ENCODE peak calls at places on chromosomes 13 and 19, in five cellular contexts. C is A549, P is K562, I is HL-60, Q is SK-N-SH. M is an unnamed sample.

GRCh38 chr13:27293873-27294515 is 23.4 kb downstream of the RASL11A start:
- DNase-seq in I (no peak), C (no peak), Q (no peak), P (no peak), M (no peak)

GRCh38 chr13:43657485-43657884 is 129.3 kb downstream of the ENOX1 start:
- DNase-seq in P (no peak), C (no peak), Q (no peak), I (no peak), M (no peak)

GRCh38 chr13:47033216-47033615 is 136.4 kb upstream of the HTR2A start:
- DNase-seq in C (no peak), Q (no peak), I (no peak), P (peak), M (no peak)

GRCh38 chr13:37995052-37995451 is 125.5 kb upstream of the TRPC4 start:
- DNase-seq in C (no peak), Q (no peak), P (no peak), I (no peak), M (no peak)

GRCh38 chr19:40671404-40671803 is 19.0 kb downstream of the NUMBL start:
- DNase-seq in Q (no peak), P (no peak), C (no peak), I (no peak), M (no peak)

GRCh38 chr13:76832258-76832988 is 53.8 kb downstream of the KCTD12 start:
- DNase-seq in P (no peak), I (no peak), Q (no peak), C (no peak), M (no peak)

GRCh38 chr13:43360911-43361605 is 337.7 kb downstream of the DNAJC15 start:
- DNase-seq in C (no peak), P (no peak), Q (no peak), I (no peak), M (no peak)

GRCh38 chr19:32201661-32202060 is 143.7 kb upstream of the ZNF507 start:
- DNase-seq in C (no peak), Q (no peak), I (no peak), P (no peak), M (no peak)

GRCh38 chr13:101579291-101579802 is 126.9 kb downstream of the ITGBL1 start:
- DNase-seq in C (no peak), Q (peak), P (no peak), I (no peak), M (no peak)

GRCh38 chr13:41019027-41019487 is at the start of gene ELF1:
- DNase-seq in P (peak), Q (no peak), C (peak), I (peak), M (peak)

GRCh38 chr13:95643814-95644598 is 500 bp downstream of the DZIP1 start:
- DNase-seq in I (no peak), P (no peak), C (peak), Q (peak), M (no peak)

GRCh38 chr19:2790194-2790556 is 4.9 kb downstream of the THOP1 start:
- DNase-seq in C (no peak), I (no peak), Q (no peak), P (no peak), M (no peak)

GRCh38 chr19:43532962-43533545 is at the start of gene ZNF575:
- DNase-seq in C (peak), I (peak), Q (peak), P (peak), M (peak)

GRCh38 chr19:3187662-3188511 is 2.2 kb downstream of the NCLN start:
- DNase-seq in C (no peak), I (no peak), Q (no peak), P (no peak), M (no peak)

GRCh38 chr19:37389234-37389633 is 18.3 kb downstream of the ZNF527 start:
- DNase-seq in P (no peak), Q (no peak), C (no peak), I (no peak), M (no peak)

GRCh38 chr13:51726446-51727185 is 77.3 kb downstream of the DHRS12 start:
- DNase-seq in I (no peak), Q (no peak), C (no peak), P (no peak), M (no peak)

GRCh38 chr19:5974721-5975387 is 3.1 kb downstream of the RANBP3 start:
- DNase-seq in Q (no peak), I (no peak), C (no peak), P (no peak), M (peak)

GRCh38 chr19:42134671-42135070 is 2.4 kb upstream of the POU2F2 start:
- DNase-seq in Q (no peak), C (no peak), P (no peak), I (no peak), M (no peak)

GRCh38 chr13:103282571-103283450 is 216.6 kb upstream of the SLC10A2 start:
- DNase-seq in Q (no peak), C (peak), I (no peak), P (no peak), M (no peak)

GRCh38 chr19:29964171-29964570 is 22.1 kb downstream of the URI1 start:
- DNase-seq in P (no peak), C (no peak), Q (no peak), I (no peak), M (no peak)

GRCh38 chr19:6970478-6970877 is 50.8 kb downstream of the MBD3L2B start:
- DNase-seq in P (peak), I (peak), C (no peak), Q (peak), M (no peak)

GRCh38 chr19:49559443-49559842 is 20.9 kb downstream of the NOSIP start:
- DNase-seq in C (no peak), P (no peak), Q (no peak), I (no peak), M (no peak)

GRCh38 chr19:24166055-24166454 is 79.1 kb downstream of the ZNF254 start:
- DNase-seq in P (no peak), C (no peak), Q (no peak), I (no peak), M (no peak)

DNA sequence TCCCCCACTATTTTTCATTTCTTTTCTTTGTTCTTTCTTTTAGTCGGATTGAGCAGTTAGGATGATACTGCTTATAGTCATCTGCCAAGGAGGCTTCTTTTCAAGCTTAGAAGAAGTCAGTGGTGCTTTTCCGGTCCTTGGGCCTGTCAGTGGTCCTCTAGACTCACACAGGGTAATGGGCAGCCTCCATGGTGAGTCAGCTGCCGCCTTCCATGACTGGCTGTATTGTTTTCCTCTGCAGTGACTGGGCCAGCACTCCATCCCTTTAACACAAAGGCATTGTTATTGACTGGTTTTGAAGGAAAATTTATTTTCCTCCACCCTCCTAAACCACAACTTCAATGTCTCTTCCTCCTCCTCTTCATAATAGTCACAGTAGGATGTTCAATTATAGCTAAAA is 47.1 kb upstream of the CNMD start:
- DNase-seq in C (no peak), Q (no peak), I (no peak), P (no peak), M (no peak)
- TF ChIP-seq REST in C (no peak), Q (no peak), I (no peak), P (no peak), M (no peak)

DNA sequence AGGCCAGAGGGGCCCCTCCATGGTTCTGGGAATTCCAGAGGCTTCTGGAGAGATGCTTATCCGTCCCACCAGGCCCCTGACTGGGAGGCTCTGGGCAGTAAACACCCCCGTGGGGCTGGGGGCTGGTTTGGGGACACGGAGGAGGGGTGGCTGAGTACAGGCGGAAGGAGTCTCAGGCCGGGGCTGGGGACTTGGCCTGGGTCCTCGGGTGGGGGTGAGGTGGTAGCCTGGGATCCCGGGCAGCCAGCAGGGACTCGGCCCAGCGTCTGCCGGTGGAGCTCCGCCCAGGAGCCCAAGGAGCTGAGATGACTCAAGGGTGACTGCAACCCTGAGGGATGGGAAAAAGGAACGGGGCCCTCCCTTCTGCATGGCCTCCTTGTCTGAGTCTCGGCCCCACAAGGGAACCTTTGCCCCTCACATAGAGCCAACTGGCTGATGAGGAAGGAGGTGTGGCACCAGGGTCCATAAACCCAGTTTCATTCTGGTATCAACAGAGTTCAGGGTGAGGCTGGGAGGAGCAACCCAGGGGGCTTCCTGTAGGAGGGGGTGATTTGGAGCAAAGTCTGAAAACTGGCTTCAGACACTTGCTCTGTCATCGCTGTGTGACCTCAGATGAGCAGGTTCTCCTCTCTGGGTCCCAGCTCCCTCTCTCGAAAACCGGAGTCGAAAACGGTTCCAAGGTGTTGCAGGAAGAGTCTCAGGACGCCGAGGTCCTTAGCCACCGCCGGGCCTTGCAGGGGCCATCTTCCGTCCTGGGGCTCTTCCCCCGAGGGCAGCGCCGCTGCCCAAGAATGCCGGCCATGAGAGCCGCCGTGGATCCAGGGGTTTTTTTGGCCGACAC is 809 bp downstream of the MISP start:
- DNase-seq in I (no peak), P (peak), Q (peak), C (peak), M (no peak)
- TF ChIP-seq REST in I (no peak), P (no peak), Q (no peak), C (no peak), M (no peak)

GRCh38 chr13:92574499-92574898 is 652.1 kb upstream of the GPC6 start:
- DNase-seq in Q (no peak), P (no peak), I (no peak), C (no peak), M (no peak)

GRCh38 chr13:92572190-92572589 is 654.4 kb upstream of the GPC6 start:
- DNase-seq in Q (no peak), I (no peak), C (no peak), P (no peak), M (no peak)

GRCh38 chr13:92575782-92576181 is 650.8 kb upstream of the GPC6 start:
- DNase-seq in I (no peak), Q (no peak), C (no peak), P (no peak), M (no peak)

GRCh38 chr13:92578358-92578757 is 648.2 kb upstream of the GPC6 start:
- DNase-seq in P (no peak), C (no peak), Q (no peak), I (no peak), M (no peak)

DNA sequence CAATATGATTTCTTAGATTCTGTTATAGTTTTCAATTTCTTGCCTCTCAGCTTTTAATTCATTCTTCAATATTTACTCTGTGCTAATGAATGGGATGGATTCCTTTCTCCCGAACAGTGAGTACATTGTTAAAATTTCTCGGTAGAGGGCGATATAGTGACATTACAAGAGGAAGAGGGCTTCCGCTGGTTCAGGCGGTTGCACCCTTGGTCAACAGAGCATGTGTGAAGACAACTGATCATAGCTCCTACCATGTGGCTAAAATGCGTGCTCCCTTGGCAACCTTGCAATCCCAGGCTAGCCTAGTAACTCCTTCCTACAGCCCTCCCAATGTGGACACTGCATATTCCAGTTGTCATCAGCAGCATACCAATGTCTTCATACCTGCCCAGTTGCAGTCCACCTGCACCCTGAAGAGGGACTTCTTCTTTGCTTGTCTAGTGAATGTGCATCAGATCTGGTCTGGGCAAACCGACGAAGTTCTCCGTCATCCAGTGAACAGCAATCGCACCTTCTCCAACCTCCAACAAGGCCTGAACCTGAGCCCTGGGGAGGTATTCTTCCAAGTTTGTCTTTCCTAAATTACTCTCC is 653.0 kb upstream of the GPC6 start:
- DNase-seq in C (peak), Q (peak), P (peak), I (no peak), M (no peak)
- TF ChIP-seq REST in C (no peak), Q (no peak), P (no peak), I (no peak), M (no peak)

DNA sequence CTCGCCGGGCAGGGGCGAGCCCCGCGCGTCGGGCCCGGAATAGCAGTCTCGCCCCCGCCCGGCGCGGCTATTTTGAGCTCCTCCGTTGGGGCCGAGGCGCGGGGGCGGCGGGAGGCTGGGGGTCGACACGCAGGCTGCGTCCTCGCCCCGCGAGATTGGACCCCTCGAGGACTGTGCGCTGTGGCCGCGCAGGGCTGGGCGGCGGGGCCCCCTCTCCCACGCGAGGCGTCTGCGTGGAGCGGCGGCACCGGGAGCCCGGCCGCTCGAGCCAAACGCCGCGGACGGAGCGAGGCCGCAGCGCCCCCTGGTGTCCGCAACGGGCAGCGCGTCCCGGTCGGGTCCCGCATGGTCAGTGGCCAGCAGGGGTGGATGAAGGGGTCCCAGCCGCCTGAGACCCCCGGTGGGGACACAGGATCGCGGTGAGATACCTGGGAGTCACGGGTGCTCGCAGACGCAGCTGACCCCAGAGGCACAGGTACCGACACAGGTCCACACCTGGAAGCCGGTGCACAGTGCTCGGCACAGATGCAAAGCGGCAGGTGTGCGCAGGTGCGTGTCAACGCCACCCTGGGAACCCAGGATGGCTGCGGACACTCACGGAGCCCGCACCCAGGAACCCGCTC is 2.2 kb upstream of the CIRBP start:
- DNase-seq in Q (peak), C (peak), P (peak), I (peak), M (no peak)
- TF ChIP-seq REST in Q (no peak), C (no peak), P (no peak), I (no peak), M (no peak)

GRCh38 chr13:87280139-87280538 is 391.0 kb upstream of the SLITRK5 start:
- DNase-seq in C (no peak), P (no peak), Q (no peak), I (no peak), M (no peak)

DNA sequence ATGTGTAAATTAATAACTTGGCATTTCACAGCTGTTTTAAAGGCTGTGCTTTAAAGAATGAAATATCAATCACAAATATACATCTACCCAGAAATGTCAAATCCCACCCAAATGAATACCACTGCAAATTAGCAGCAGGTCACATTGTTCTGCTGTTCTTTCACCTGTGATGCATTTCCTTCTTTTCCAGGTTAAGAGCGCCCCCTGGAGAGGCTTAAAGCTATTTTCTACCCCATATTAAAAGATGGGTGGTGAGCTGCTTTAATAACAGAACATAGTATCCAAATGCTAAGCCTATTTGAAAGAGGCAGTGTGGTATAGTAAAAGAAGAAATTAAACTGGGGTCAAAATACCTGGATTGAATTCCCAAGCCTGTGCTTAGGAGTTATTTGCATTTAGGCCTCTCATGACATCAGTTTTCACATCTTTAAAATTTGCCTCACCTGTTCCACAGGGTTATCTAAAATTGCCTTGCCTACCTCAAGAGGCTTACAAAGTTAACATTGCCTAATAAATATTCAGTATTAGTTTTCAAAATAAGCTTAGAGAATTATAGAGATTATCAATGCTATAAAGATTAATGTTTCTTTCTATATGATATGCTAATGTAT is 396.9 kb upstream of the SLITRK5 start:
- DNase-seq in P (peak), C (no peak), Q (peak), I (peak), M (no peak)
- TF ChIP-seq REST in P (no peak), C (no peak), Q (no peak), I (no peak), M (no peak)

GRCh38 chr13:114130708-114131580 is 1.5 kb downstream of the RASA3 start:
- DNase-seq in P (peak), C (peak), Q (peak), I (no peak), M (no peak)
- TF ChIP-seq REST in P (no peak), C (no peak), Q (no peak), I (no peak), M (no peak)

DNA sequence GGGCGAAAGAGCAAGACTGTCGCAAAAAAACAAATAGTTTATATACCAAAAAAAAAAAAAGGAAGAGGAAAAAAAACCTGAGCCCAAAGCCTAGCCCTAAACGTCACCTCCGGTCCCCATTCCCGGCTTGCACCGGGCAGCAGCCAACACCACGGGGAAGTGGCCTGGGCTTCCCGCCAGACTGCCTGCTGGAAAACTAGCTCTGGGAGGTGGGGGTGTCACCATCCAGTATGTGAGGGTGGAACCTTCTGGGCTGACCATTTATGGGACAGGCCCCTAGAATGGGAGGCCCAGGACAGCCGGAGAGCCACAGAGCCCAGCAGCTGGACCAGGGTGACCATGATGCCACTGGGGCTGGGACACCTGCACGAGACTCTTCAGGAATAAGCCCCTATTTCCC is 37.3 kb downstream of the IL12RB1 start:
- DNase-seq in P (no peak), I (no peak), C (no peak), Q (no peak), M (no peak)
- TF ChIP-seq REST in P (no peak), I (no peak), C (no peak), Q (no peak), M (no peak)

DNA sequence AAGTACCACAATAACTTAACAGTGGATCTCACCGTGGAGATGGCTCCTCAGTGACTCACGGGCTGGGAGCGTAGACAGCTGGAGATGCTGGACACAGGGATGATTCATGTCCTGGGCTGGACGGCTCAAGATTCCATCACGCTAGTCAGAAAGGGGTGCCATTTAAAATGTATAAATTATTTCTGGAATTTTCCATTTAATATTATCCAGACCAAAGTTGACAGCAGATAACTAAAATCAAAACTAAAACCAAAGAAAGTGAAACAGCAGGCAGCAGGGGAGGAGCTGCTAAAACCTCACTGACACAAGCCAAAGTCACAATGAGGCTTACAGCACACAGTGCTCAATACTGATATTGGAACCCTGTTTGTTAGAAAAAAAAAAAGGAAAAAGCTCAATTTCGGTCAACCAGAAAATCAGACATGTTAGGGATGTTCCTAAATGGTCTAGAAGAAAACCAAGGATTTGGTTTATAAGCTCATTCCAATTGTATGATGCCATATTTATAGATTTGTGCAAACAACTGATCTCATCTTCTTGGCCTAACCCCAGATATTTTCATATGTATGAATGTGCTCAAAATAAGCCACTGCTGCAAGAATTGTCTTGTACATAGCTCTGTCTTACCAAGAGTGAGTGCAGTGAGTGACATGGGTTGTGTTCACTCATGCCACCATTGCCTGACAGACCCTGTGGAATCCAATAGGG is 111.8 kb downstream of the SACS start:
- DNase-seq in I (no peak), Q (no peak), P (peak), C (peak), M (peak)
- TF ChIP-seq REST in I (no peak), Q (no peak), P (no peak), C (no peak), M (no peak)

GRCh38 chr13:113920173-113920572 is 53.7 kb downstream of the C13orf46 start:
- DNase-seq in C (no peak), Q (no peak), I (no peak), P (no peak), M (no peak)
- TF ChIP-seq REST in C (no peak), Q (no peak), I (no peak), P (no peak), M (no peak)

M was measured in GM12878.